ENCODE peak calls at places on chromosomes 1 and 21, in nine cellular contexts. X is stimulated activated CD4-positive, alpha-beta T cell treated with anti-CD3 and anti-CD28 coated beads, TNF-alpha, amount 100 ng/mL, for 4 hours; Z is iPS-NIHi11; W is HT1080; R is T-helper 2 cell; O is glutamatergic neuron; K is SJSA1; U is central memory CD8-positive, alpha-beta T cell; L is coronary artery. E is an unnamed sample.

GRCh38 chr1:99475991-99476532 is 169.9 kb upstream of the PALMD start:
- DNase-seq in X (no peak), Z (no peak), W (no peak), R (no peak), O (no peak), K (no peak), U (no peak), L (no peak), E (no peak)

GRCh38 chr1:85343612-85344255 is 67.3 kb upstream of the BCL10 start:
- DNase-seq in X (no peak), Z (no peak), W (peak; percentile 91), R (no peak), O (no peak), K (no peak), U (no peak), L (no peak), E (no peak)

GRCh38 chr1:76268341-76268740 is 193.8 kb downstream of the ST6GALNAC3 start:
- DNase-seq in X (no peak), Z (peak; percentile 23), W (no peak), R (no peak), O (no peak), K (no peak), U (no peak), L (no peak), E (no peak)

GRCh38 chr1:15732686-15733081 is 3.4 kb upstream of the SLC25A34 start:
- DNase-seq in X (no peak), Z (no peak), W (no peak), R (no peak), O (no peak), K (no peak), U (no peak), L (no peak), E (no peak)

GRCh38 chr1:9315411-9316079 is 22.9 kb downstream of the SPSB1 start:
- DNase-seq in X (no peak), Z (no peak), W (no peak), R (no peak), O (no peak), K (peak; percentile 79), U (no peak), L (no peak), E (no peak)

GRCh38 chr1:20634594-20635084 is 1.4 kb downstream of the PINK1 start:
- DNase-seq in X (no peak), Z (peak; percentile 68), W (peak; percentile 61), R (no peak), O (peak; percentile 25), K (no peak), U (no peak), L (no peak), E (peak; percentile 14)

GRCh38 chr1:88357690-88358089 is 326.4 kb upstream of the PKN2 start:
- DNase-seq in X (no peak), Z (no peak), W (no peak), R (no peak), O (no peak), K (no peak), U (no peak), L (no peak), E (no peak)

GRCh38 chr1:107124705-107125104 is 16.1 kb upstream of the NTNG1 start:
- DNase-seq in X (no peak), Z (no peak), W (no peak), R (no peak), O (no peak), K (no peak), U (no peak), L (no peak), E (no peak)

GRCh38 chr1:42214447-42214871 is 49.9 kb upstream of the GUCA2A start:
- DNase-seq in X (no peak), Z (no peak), W (peak; percentile 77), R (no peak), O (no peak), K (no peak), U (no peak), L (no peak), E (no peak)

GRCh38 chr21:43733529-43734071 is 14.7 kb downstream of the PDXK start:
- DNase-seq in X (no peak), Z (no peak), W (no peak), R (no peak), O (no peak), K (no peak), U (no peak), L (no peak), E (no peak)

GRCh38 chr1:234779160-234779538 is 169.2 kb upstream of the IRF2BP2 start:
- DNase-seq in X (no peak), Z (no peak), W (peak; percentile 11), R (no peak), O (no peak), K (peak; percentile 41), U (no peak), L (peak; percentile 80), E (no peak)

GRCh38 chr1:76482272-76482671 is 385.0 kb upstream of the ST6GALNAC5 start:
- DNase-seq in X (no peak), Z (no peak), W (no peak), R (no peak), O (no peak), K (no peak), U (no peak), L (no peak), E (no peak)

GRCh38 chr1:15916417-15916816 is 59.5 kb downstream of the ZBTB17 start:
- DNase-seq in X (no peak), Z (no peak), W (peak; percentile 69), R (no peak), O (no peak), K (no peak), U (no peak), L (no peak), E (no peak)

GRCh38 chr1:53359934-53360276 is 32.0 kb upstream of the LRP8 start:
- DNase-seq in X (no peak), Z (no peak), W (peak; percentile 47), R (no peak), O (no peak), K (no peak), U (no peak), L (no peak), E (no peak)

GRCh38 chr1:59593798-59594790 is 220.7 kb upstream of the HOOK1 start:
- DNase-seq in X (no peak), Z (no peak), W (no peak), R (no peak), O (no peak), K (no peak), U (no peak), L (no peak), E (no peak)

GRCh38 chr1:162230096-162230495 is 146.6 kb downstream of the SPATA46 start:
- DNase-seq in X (no peak), Z (peak; percentile 77), W (peak; percentile 77), R (no peak), O (no peak), K (no peak), U (no peak), L (no peak), E (no peak)

GRCh38 chr21:38768385-38769071 is 37.2 kb upstream of the ETS2 start:
- DNase-seq in X (peak; percentile 21), Z (no peak), W (peak; percentile 65), R (no peak), O (no peak), K (peak; percentile 87), U (no peak), L (no peak), E (no peak)

GRCh38 chr21:34100789-34101188 is 27.4 kb downstream of the MRPS6 start:
- DNase-seq in X (no peak), Z (no peak), W (no peak), R (no peak), O (no peak), K (no peak), U (no peak), L (no peak), E (no peak)

GRCh38 chr1:59670662-59671061 is 144.1 kb upstream of the HOOK1 start:
- DNase-seq in X (no peak), Z (no peak), W (no peak), R (no peak), O (no peak), K (no peak), U (no peak), L (no peak), E (no peak)

GRCh38 chr1:8822383-8823294 is 5.2 kb upstream of the RERE start:
- DNase-seq in X (no peak), Z (no peak), W (peak; percentile 86), R (no peak), O (no peak), K (peak; percentile 64), U (no peak), L (peak; percentile 62), E (no peak)

GRCh38 chr21:29175408-29176147 is 45.1 kb downstream of the MAP3K7CL start:
- DNase-seq in X (no peak), Z (no peak), W (no peak), R (no peak), O (no peak), K (peak; percentile 73), U (no peak), L (no peak), E (no peak)

GRCh38 chr1:234976880-234977680 is 151.6 kb downstream of the TOMM20 start:
- DNase-seq in X (no peak), Z (no peak), W (no peak), R (no peak), O (no peak), K (no peak), U (no peak), L (no peak), E (no peak)

GRCh38 chr1:81921851-81922462 is 121.2 kb downstream of the ADGRL2 start:
- DNase-seq in X (no peak), Z (no peak), W (no peak), R (no peak), O (no peak), K (no peak), U (no peak), L (no peak), E (no peak)

GRCh38 chr1:113937146-113937545 is 8.0 kb downstream of the HIPK1 start:
- DNase-seq in X (no peak), Z (no peak), W (peak; percentile 57), R (no peak), O (no peak), K (no peak), U (no peak), L (no peak), E (no peak)

GRCh38 chr1:161115132-161115711 is 2.6 kb downstream of the PFDN2 start:
- DNase-seq in X (no peak), Z (no peak), W (peak; percentile 96), R (no peak), O (no peak), K (peak; percentile 58), U (no peak), L (no peak), E (no peak)

GRCh38 chr21:29689753-29690152 is 250.0 kb downstream of the GRIK1 start:
- DNase-seq in X (no peak), Z (no peak), W (no peak), R (no peak), O (no peak), K (no peak), U (no peak), L (no peak), E (no peak)

GRCh38 chr1:183403386-183403957 is 14.7 kb downstream of the NMNAT2 start:
- DNase-seq in X (no peak), Z (peak; percentile 50), W (no peak), R (no peak), O (no peak), K (no peak), U (no peak), L (no peak), E (no peak)

GRCh38 chr1:56329970-56330369 is 249.4 kb downstream of the PLPP3 start:
- DNase-seq in X (no peak), Z (no peak), W (no peak), R (no peak), O (no peak), K (no peak), U (no peak), L (no peak), E (no peak)

GRCh38 chr1:2921970-2922686 is 99.1 kb upstream of the ACTRT2 start:
- DNase-seq in X (peak; percentile 10), Z (peak; percentile 43), W (peak; percentile 2), R (no peak), O (no peak), K (no peak), U (no peak), L (no peak), E (no peak)

GRCh38 chr1:214002060-214002459 is 14.3 kb downstream of the PROX1 start:
- DNase-seq in X (no peak), Z (no peak), W (no peak), R (no peak), O (no peak), K (no peak), U (no peak), L (no peak), E (peak; percentile 30)

GRCh38 chr1:197961933-197962332 is 44.8 kb downstream of the LHX9 start:
- DNase-seq in X (no peak), Z (no peak), W (no peak), R (no peak), O (no peak), K (no peak), U (no peak), L (no peak), E (no peak)

E was measured in NCI-H1436.